ENCODE peak calls at places on chromosomes 7 and 10, in nine cellular contexts. Q, V, X, K, Y, L, R, I and S are unnamed samples.

GRCh38 chr10:58512470-58513188 is at the start of gene BICC1:
- DNase-seq in Q (no peak), V (peak; percentile 74), X (peak; percentile 80), K (no peak), Y (peak; percentile 36), L (peak; percentile 38), R (peak; percentile 34), I (peak; percentile 48), S (peak; percentile 9)

GRCh38 chr7:77439572-77439971 is 23.4 kb upstream of the GSAP start:
- DNase-seq in Q (no peak), V (peak; percentile 34), X (no peak), K (peak; percentile 49), Y (no peak), L (no peak), R (no peak), I (peak; percentile 37), S (no peak)

GRCh38 chr7:2823124-2823523 is 21.0 kb downstream of the GNA12 start:
- DNase-seq in Q (no peak), V (peak; percentile 49), X (no peak), K (no peak), Y (no peak), L (no peak), R (no peak), I (no peak), S (no peak)

GRCh38 chr7:25860206-25860881 is 291.7 kb upstream of the NFE2L3 start:
- DNase-seq in Q (no peak), V (no peak), X (no peak), K (no peak), Y (no peak), L (peak; percentile 24), R (no peak), I (no peak), S (peak; percentile 6)

GRCh38 chr10:89301721-89302445 is at the start of gene IFIT2:
- DNase-seq in Q (peak; percentile 75), V (peak; percentile 73), X (peak; percentile 37), K (peak; percentile 39), Y (peak; percentile 50), L (peak; percentile 80), R (no peak), I (peak; percentile 78), S (peak; percentile 21)

GRCh38 chr10:35307297-35307696 is 29.0 kb upstream of the CCNY start:
- DNase-seq in Q (no peak), V (peak; percentile 15), X (no peak), K (no peak), Y (no peak), L (peak; percentile 61), R (no peak), I (peak; percentile 72), S (no peak)

GRCh38 chr10:104548090-104548489 is 93.0 kb upstream of the SORCS3 start:
- DNase-seq in Q (no peak), V (peak; percentile 21), X (no peak), K (no peak), Y (no peak), L (peak; percentile 16), R (no peak), I (peak; percentile 27), S (no peak)

GRCh38 chr10:104342941-104343411 is 4.7 kb upstream of the ITPRIP start:
- DNase-seq in Q (no peak), V (no peak), X (peak; percentile 18), K (no peak), Y (no peak), L (no peak), R (no peak), I (peak; percentile 72), S (no peak)

GRCh38 chr10:119205926-119206602 is 1.3 kb upstream of the GRK5 start:
- DNase-seq in Q (peak; percentile 90), V (peak; percentile 63), X (no peak), K (peak; percentile 59), Y (peak; percentile 74), L (no peak), R (peak; percentile 50), I (no peak), S (peak; percentile 72)

GRCh38 chr10:31864834-31865518 is 63.7 kb downstream of the ARHGAP12 start:
- DNase-seq in Q (no peak), V (peak; percentile 15), X (no peak), K (no peak), Y (no peak), L (peak; percentile 54), R (no peak), I (peak; percentile 24), S (no peak)
- TF ChIP-seq CTCF in Q (no peak), V (no peak), X (no peak), K (no peak), Y (no peak), L (no peak), R (no peak), I (no peak), S (no peak)

GRCh38 chr7:149007615-149008014 is 20.7 kb downstream of the PDIA4 start:
- DNase-seq in Q (no peak), V (no peak), X (no peak), K (no peak), Y (no peak), L (no peak), R (no peak), I (no peak), S (no peak)
- TF ChIP-seq CTCF in Q (peak; percentile 6), V (peak; percentile 19), X (no peak), K (no peak), Y (peak; percentile 3), L (no peak), R (no peak), I (peak; percentile 16), S (no peak)

DNA sequence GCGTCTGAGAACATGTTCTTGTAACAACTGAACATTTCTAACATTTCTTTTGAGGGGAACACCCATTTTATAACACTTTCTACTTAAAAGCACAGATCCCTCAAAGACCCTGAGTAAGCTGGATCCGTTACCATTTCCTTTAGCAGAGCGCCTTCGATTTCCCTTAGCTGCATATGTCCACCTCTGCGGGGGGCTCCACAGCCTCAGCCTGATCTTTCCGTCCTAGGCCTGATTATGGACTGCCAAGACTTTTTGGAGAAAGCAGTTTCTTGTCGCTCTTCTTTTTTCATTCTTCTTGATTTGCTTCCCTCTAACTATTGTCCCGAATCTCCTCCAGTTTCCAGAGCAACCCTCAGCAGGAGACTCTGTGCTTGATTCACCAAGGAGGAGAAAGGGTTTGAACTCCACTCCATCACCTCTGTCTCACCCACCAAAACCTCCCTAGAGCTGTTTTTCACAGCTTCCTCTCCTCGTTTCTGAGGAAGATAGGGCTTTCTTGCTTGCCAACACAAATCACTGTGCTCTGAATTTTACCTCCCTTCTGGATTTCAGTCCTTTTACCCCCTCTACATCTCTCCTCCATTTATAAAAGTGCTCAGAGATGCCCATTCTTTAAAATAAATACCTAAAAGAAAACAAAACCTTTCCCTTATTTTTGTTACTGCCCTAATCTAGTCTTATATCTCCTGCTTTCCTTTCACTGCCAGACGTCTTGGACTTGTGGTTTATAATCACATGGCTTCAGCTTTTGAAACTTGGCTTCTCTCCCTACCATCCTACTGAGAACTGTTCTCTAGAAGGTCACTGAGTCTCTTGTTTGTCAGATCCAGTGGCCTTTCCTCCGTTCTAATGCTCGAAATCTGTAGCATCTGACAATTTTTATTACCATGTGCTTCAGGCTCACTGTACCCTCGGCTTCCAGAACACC is 30.5 kb upstream of the ZRANB1 start:
- DNase-seq in Q (no peak), V (peak; percentile 83), X (no peak), K (no peak), Y (no peak), L (peak; percentile 67), R (no peak), I (peak; percentile 75), S (no peak)
- TF ChIP-seq CTCF in Q (no peak), V (peak; percentile 20), X (no peak), K (no peak), Y (peak; percentile 10), L (no peak), R (no peak), I (no peak), S (no peak)

GRCh38 chr10:26675873-26676257 is 21.6 kb upstream of the PDSS1 start:
- DNase-seq in Q (no peak), V (no peak), X (no peak), K (no peak), Y (no peak), L (no peak), R (no peak), I (no peak), S (no peak)
- TF ChIP-seq CTCF in Q (no peak), V (no peak), X (no peak), K (no peak), Y (no peak), L (no peak), R (no peak), I (no peak), S (no peak)

GRCh38 chr10:34228066-34228465 is 587.0 kb downstream of the PARD3 start:
- DNase-seq in Q (no peak), V (no peak), X (no peak), K (no peak), Y (no peak), L (no peak), R (no peak), I (no peak), S (no peak)

GRCh38 chr10:34222359-34222758 is 592.7 kb downstream of the PARD3 start:
- DNase-seq in Q (no peak), V (no peak), X (no peak), K (no peak), Y (no peak), L (no peak), R (no peak), I (no peak), S (no peak)

GRCh38 chr10:34219860-34220518 is 595.1 kb downstream of the PARD3 start:
- DNase-seq in Q (no peak), V (no peak), X (no peak), K (no peak), Y (no peak), L (no peak), R (no peak), I (no peak), S (no peak)

DNA sequence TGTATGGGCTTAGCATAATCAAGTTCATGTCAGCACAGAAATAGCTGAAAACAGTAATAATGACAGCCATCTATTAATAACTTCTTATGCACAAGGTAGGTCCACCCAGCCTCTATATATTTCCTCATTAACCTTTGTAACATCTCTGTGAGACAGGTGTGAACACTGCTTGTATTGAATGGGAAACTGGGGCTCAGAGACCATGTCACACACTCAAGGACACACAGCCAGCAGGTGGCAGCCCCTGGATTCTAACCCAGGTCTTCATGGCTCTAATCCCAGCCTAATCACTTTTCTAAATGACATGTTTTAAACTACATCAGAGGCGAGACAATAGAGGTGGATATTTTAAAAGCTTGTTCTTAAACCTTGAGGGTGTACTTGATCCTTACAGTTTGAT is 591.4 kb downstream of the PARD3 start:
- DNase-seq in Q (no peak), V (no peak), X (no peak), K (no peak), Y (no peak), L (no peak), R (no peak), I (no peak), S (peak; percentile 15)
- TF ChIP-seq CTCF in Q (no peak), V (peak; percentile 4), X (no peak), K (no peak), Y (no peak), L (no peak), R (no peak), I (no peak), S (no peak)

DNA sequence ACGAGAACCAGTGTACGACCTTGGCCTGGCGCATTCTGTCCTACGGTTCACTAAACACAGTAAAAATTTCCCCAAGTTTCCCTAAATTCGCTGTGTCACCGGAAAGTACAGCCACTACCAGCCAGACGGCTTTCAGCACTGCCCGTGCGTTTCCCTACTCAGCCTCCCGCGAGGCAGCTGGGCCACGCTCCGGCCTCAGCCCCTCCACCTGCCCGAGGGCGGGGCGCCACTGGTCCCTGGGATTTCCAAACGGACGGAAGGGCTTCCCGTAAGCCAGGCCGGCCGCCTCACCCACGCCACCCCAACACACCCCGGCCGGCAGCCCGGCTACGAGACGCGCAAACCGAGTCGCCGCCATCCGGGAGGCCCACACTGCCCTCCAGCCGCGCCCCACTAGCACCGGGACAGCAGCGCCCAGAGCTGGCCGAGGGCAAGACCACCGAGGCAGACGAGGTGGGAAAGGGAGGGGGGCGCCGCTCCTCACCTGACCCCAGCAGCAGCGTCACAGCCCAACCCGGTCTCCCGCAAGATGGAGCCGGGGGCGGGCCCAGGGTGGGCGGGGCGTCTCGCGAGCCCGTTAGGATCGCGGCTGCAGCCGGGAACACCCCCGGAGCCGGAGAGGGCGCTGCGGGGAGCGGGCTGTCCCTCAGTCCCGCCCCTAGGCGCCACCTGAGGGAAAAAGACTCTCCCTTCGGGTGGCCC is at the start of gene ANXA7:
- DNase-seq in Q (peak; percentile 93), V (peak; percentile 86), X (peak; percentile 95), K (peak; percentile 97), Y (peak; percentile 99), L (peak; percentile 75), R (peak; percentile 89), I (peak; percentile 72), S (peak; percentile 97)
- TF ChIP-seq CTCF in Q (peak; percentile 8), V (peak; percentile 34), X (peak; percentile 22), K (no peak), Y (no peak), L (peak; percentile 30), R (peak; percentile 54), I (no peak), S (no peak)